ENCODE peak calls at places on chromosomes 2 and 18, in nine cellular contexts. G is tibial artery, Y is gastrocnemius medialis, W is epithelial cell of esophagus, P is fibroblast of pulmonary artery, O is AG04449, H is breast epithelium, R is heart right ventricle, V is HCT116. K is an unnamed sample.

GRCh38 chr18:50790956-50791355 is 28.9 kb downstream of the MRO start:
- DNase-seq in G (no peak), P (no peak), O (no peak), H (no peak), V (no peak), R (no peak), W (no peak), Y (no peak), K (no peak)

GRCh38 chr2:237652181-237652580 is 24.8 kb downstream of the LRRFIP1 start:
- DNase-seq in Y (peak; percentile 61), P (no peak), O (no peak), V (no peak), G (no peak), H (no peak), W (no peak), R (peak; percentile 80), K (no peak)

GRCh38 chr2:47688561-47688960 is 94.4 kb upstream of the MSH6 start:
- DNase-seq in Y (no peak), R (no peak), P (no peak), W (no peak), O (no peak), G (no peak), H (no peak), V (no peak), K (no peak)

GRCh38 chr2:205060269-205060668 is 515.0 kb downstream of the PARD3B start:
- DNase-seq in H (no peak), G (no peak), O (peak; percentile 78), Y (no peak), W (peak; percentile 70), P (peak; percentile 57), V (no peak), R (no peak), K (peak; percentile 45)

GRCh38 chr2:230737791-230738226 is 25.2 kb downstream of the CAB39 start:
- DNase-seq in H (no peak), R (no peak), V (no peak), W (peak; percentile 41), G (no peak), O (no peak), Y (no peak), P (peak; percentile 33), K (no peak)

GRCh38 chr2:88950010-88950409 is 258.5 kb downstream of the RPIA start:
- DNase-seq in V (no peak), O (no peak), Y (no peak), H (no peak), G (no peak), R (no peak), P (peak; percentile 6), W (peak; percentile 15), K (no peak)

GRCh38 chr2:120952318-120952717 is 216.7 kb downstream of the GLI2 start:
- DNase-seq in Y (no peak), V (no peak), W (no peak), P (peak; percentile 65), G (no peak), O (no peak), R (no peak), H (no peak), K (no peak)

GRCh38 chr2:231191896-231192872 is 6.2 kb upstream of the ARMC9 start:
- DNase-seq in H (no peak), P (peak; percentile 91), V (no peak), Y (no peak), W (peak; percentile 15), R (peak; percentile 84), O (peak; percentile 60), G (peak; percentile 92), K (no peak)

GRCh38 chr2:219289537-219290361 is 10.6 kb downstream of the DNAJB2 start:
- DNase-seq in V (no peak), W (peak; percentile 82), O (peak; percentile 42), P (peak; percentile 98), Y (peak; percentile 30), G (peak; percentile 72), H (no peak), R (peak; percentile 62), K (peak; percentile 74)

GRCh38 chr2:239227661-239228371 is 173.0 kb downstream of the HDAC4 start:
- DNase-seq in H (no peak), P (no peak), O (no peak), W (no peak), V (no peak), Y (peak; percentile 90), G (no peak), R (no peak), K (no peak)
- TF ChIP-seq CTCF in H (no peak), P (no peak), O (no peak), W (no peak), V (no peak), Y (peak; percentile 28), G (no peak), R (no peak), K (no peak)

GRCh38 chr2:18690342-18690741 is 101.0 kb upstream of the NT5C1B start:
- DNase-seq in O (no peak), R (no peak), P (no peak), V (peak; percentile 15), G (no peak), W (no peak), Y (no peak), H (no peak), K (no peak)

GRCh38 chr2:18682681-18683080 is 93.3 kb upstream of the NT5C1B start:
- DNase-seq in P (no peak), H (no peak), W (no peak), V (no peak), Y (no peak), R (no peak), O (no peak), G (no peak), K (no peak)

GRCh38 chr2:18684202-18685040 is 95.1 kb upstream of the NT5C1B start:
- DNase-seq in P (no peak), G (no peak), W (no peak), Y (no peak), V (no peak), O (peak; percentile 40), H (no peak), R (no peak), K (peak; percentile 85)
- H3K4me3 ChIP-seq in P (no peak overlapping the region), G (no peak overlapping the region), W (no peak overlapping the region), Y (no peak overlapping the region), V (no peak overlapping the region), O (no peak overlapping the region), H (no peak overlapping the region), R (no peak overlapping the region), K (no peak overlapping the region)

GRCh38 chr18:78727057-78727739 is 252.4 kb upstream of the SALL3 start:
- DNase-seq in P (no peak), Y (no peak), G (no peak), O (no peak), V (no peak), W (no peak), R (no peak), H (no peak), K (no peak)
- TF ChIP-seq CTCF in P (no peak), Y (no peak), G (no peak), O (no peak), V (no peak), W (no peak), R (no peak), H (no peak), K (no peak)

GRCh38 chr18:39802648-39803229 is 2152.3 kb upstream of the PIK3C3 start:
- DNase-seq in V (no peak), Y (no peak), W (no peak), O (no peak), R (no peak), G (no peak), P (no peak), H (no peak), K (no peak)

GRCh38 chr18:39799010-39799409 is 2156.0 kb upstream of the PIK3C3 start:
- DNase-seq in R (no peak), Y (no peak), G (no peak), H (no peak), O (no peak), V (no peak), W (peak; percentile 75), P (peak; percentile 40), K (no peak)

GRCh38 chr18:39801010-39801409 is 2154.0 kb upstream of the PIK3C3 start:
- DNase-seq in O (no peak), P (no peak), Y (no peak), H (no peak), G (no peak), V (no peak), W (no peak), R (no peak), K (no peak)

GRCh38 chr18:39805218-39805617 is 2149.8 kb upstream of the PIK3C3 start:
- DNase-seq in Y (no peak), V (no peak), G (no peak), R (no peak), W (no peak), H (no peak), O (no peak), P (no peak), K (no peak)

GRCh38 chr18:39801848-39802247 is 2153.2 kb upstream of the PIK3C3 start:
- DNase-seq in W (no peak), Y (no peak), V (no peak), P (no peak), R (no peak), H (no peak), O (no peak), G (no peak), K (no peak)
- H3K4me3 ChIP-seq in W (no peak overlapping the region), Y (no peak overlapping the region), V (no peak overlapping the region), P (no peak overlapping the region), R (no peak overlapping the region), H (no peak overlapping the region), O (no peak overlapping the region), G (no peak overlapping the region), K (no peak overlapping the region)

GRCh38 chr2:125227843-125228392 is 1202.8 kb downstream of the CNTNAP5 start:
- DNase-seq in R (no peak), H (no peak), V (no peak), P (peak; percentile 0), Y (no peak), W (peak; percentile 1), G (no peak), O (no peak), K (no peak)
- TF ChIP-seq CTCF in R (no peak), H (no peak), V (peak; percentile 12), P (no peak), Y (no peak), W (no peak), G (no peak), O (no peak), K (no peak)

GRCh38 chr2:65278450-65279030 is 50.9 kb downstream of the ACTR2 start:
- DNase-seq in O (no peak), G (no peak), R (peak; percentile 30), W (no peak), Y (no peak), H (no peak), P (peak; percentile 49), V (no peak), K (no peak)

GRCh38 chr2:65279756-65280155 is 52.1 kb downstream of the ACTR2 start:
- DNase-seq in G (no peak), Y (no peak), P (no peak), O (no peak), V (no peak), W (no peak), R (no peak), H (no peak), K (no peak)

GRCh38 chr2:65282492-65283053 is 54.9 kb downstream of the ACTR2 start:
- DNase-seq in O (no peak), W (no peak), R (no peak), V (no peak), H (no peak), G (no peak), Y (no peak), P (no peak), K (no peak)

GRCh38 chr2:65277791-65278449 is 50.3 kb downstream of the ACTR2 start:
- DNase-seq in R (peak; percentile 29), H (no peak), Y (no peak), W (no peak), G (no peak), V (no peak), O (no peak), P (no peak), K (no peak)

GRCh38 chr2:65281626-65282351 is 54.2 kb downstream of the ACTR2 start:
- DNase-seq in V (no peak), O (no peak), P (peak; percentile 71), Y (peak; percentile 32), R (peak; percentile 49), G (no peak), H (no peak), W (no peak), K (no peak)
- H3K4me3 ChIP-seq in V (no peak overlapping the region), O (no peak overlapping the region), P (no peak overlapping the region), Y (no peak overlapping the region), R (no peak overlapping the region), G (no peak overlapping the region), H (no peak overlapping the region), W (no peak overlapping the region), K (no peak overlapping the region)

K was measured in BJ.